ENCODE peak calls at places on chromosome 5, in six cellular contexts. N is cardiac fibroblast; G is astrocyte of the spinal cord; T is choroid plexus epithelial cell; M is effector CD4-positive, alpha-beta T cell; O is CD8-positive, alpha-beta memory T cell. U is an unnamed sample.

GRCh38 chr5:134249469-134250379 is 23.9 kb upstream of the PPP2CA start:
- DNase-seq in O (no peak), G (no peak), N (peak; percentile 16), T (peak; percentile 71), M (no peak), U (no peak)

GRCh38 chr5:139847790-139848507 is 52.3 kb downstream of the PSD2 start:
- DNase-seq in M (peak; percentile 59), T (no peak), G (peak; percentile 8), N (peak; percentile 28), O (peak; percentile 82), U (peak; percentile 71)

GRCh38 chr5:157543825-157544622 is 31.6 kb downstream of the ADAM19 start:
- DNase-seq in G (peak; percentile 78), O (no peak), N (peak; percentile 76), T (peak; percentile 92), M (no peak), U (peak; percentile 65)

GRCh38 chr5:137825165-137825564 is 42.5 kb upstream of the MYOT start:
- DNase-seq in T (peak; percentile 19), G (no peak), O (no peak), N (no peak), M (no peak), U (no peak)

GRCh38 chr5:83957188-83957587 is 236.5 kb upstream of the HAPLN1 start:
- DNase-seq in M (no peak), O (no peak), T (peak; percentile 43), G (peak; percentile 42), N (no peak), U (no peak)

GRCh38 chr5:35393901-35394300 is 163.6 kb upstream of the PRLR start:
- DNase-seq in N (no peak), O (no peak), M (no peak), G (no peak), T (no peak), U (no peak)

GRCh38 chr5:6583049-6583880 is 49.6 kb downstream of the NSUN2 start:
- DNase-seq in N (peak; percentile 31), T (peak; percentile 25), M (no peak), O (no peak), G (no peak), U (no peak)

GRCh38 chr5:140977003-140977402 is 10.7 kb downstream of the PCDHAC2 start:
- DNase-seq in T (no peak), M (no peak), G (no peak), O (no peak), N (no peak), U (peak; percentile 59)

GRCh38 chr5:84344788-84345187 is 39.9 kb downstream of the EDIL3 start:
- DNase-seq in M (no peak), O (no peak), N (no peak), G (no peak), T (no peak), U (no peak)

GRCh38 chr5:43589310-43589709 is 13.7 kb upstream of the NNT start:
- DNase-seq in M (no peak), N (no peak), T (no peak), O (no peak), G (no peak), U (no peak)

GRCh38 chr5:34522599-34523381 is 133.3 kb upstream of the RAI14 start:
- DNase-seq in T (peak; percentile 97), G (peak; percentile 93), N (peak; percentile 92), M (peak; percentile 34), O (peak; percentile 35), U (no peak)

GRCh38 chr5:170573660-170574059 is 69.8 kb downstream of the KCNIP1 start:
- DNase-seq in N (no peak), O (no peak), G (peak; percentile 17), T (no peak), M (no peak), U (no peak)

GRCh38 chr5:115571441-115571878 is 26.9 kb upstream of the FEM1C start:
- DNase-seq in G (peak; percentile 51), O (no peak), T (no peak), M (no peak), N (peak; percentile 74), U (peak; percentile 77)

GRCh38 chr5:133565993-133566392 is 46.3 kb downstream of the FSTL4 start:
- DNase-seq in N (peak; percentile 22), M (no peak), G (peak; percentile 11), O (no peak), T (peak; percentile 45), U (peak; percentile 19)

GRCh38 chr5:150172147-150172546 is 5.6 kb downstream of the CDX1 start:
- DNase-seq in M (no peak), T (peak; percentile 69), O (no peak), N (peak; percentile 79), G (no peak), U (no peak)

GRCh38 chr5:65588694-65589093 is 25.6 kb downstream of the PPWD1 start:
- DNase-seq in O (no peak), M (no peak), T (peak; percentile 5), N (no peak), G (no peak), U (no peak)

GRCh38 chr5:80713640-80714039 is 58.9 kb upstream of the DHFR start:
- DNase-seq in O (no peak), G (no peak), N (no peak), T (no peak), M (no peak), U (peak; percentile 19)

GRCh38 chr5:139361821-139362429 is 20.3 kb downstream of the PAIP2 start:
- DNase-seq in O (no peak), N (no peak), G (no peak), M (no peak), T (no peak), U (no peak)

GRCh38 chr5:129406440-129406839 is 53.7 kb upstream of the ADAMTS19 start:
- DNase-seq in G (no peak), O (no peak), N (peak; percentile 24), M (no peak), T (peak; percentile 1), U (no peak)

GRCh38 chr5:90562331-90562730 is 3.7 kb downstream of the ADGRV1 start:
- DNase-seq in M (no peak), N (no peak), G (no peak), T (no peak), O (no peak), U (no peak)

GRCh38 chr5:139050432-139050831 is 147.7 kb downstream of the SIL1 start:
- DNase-seq in T (no peak), O (no peak), N (no peak), M (no peak), G (no peak), U (no peak)

GRCh38 chr5:179141867-179142266 is 81.7 kb downstream of the ZNF354C start:
- DNase-seq in O (no peak), T (no peak), M (no peak), N (no peak), G (no peak), U (no peak)

GRCh38 chr5:113292535-113292934 is 142.3 kb downstream of the TSSK1B start:
- DNase-seq in O (no peak), T (no peak), G (no peak), N (peak; percentile 29), M (no peak), U (peak; percentile 68)

GRCh38 chr5:107425541-107426031 is 245.2 kb downstream of the EFNA5 start:
- DNase-seq in G (peak; percentile 93), T (peak; percentile 89), O (no peak), N (peak; percentile 80), M (no peak), U (peak; percentile 93)

GRCh38 chr5:85453026-85453349 is 1068.3 kb upstream of the EDIL3 start:
- DNase-seq in O (no peak), T (no peak), N (peak; percentile 1), G (no peak), M (no peak), U (no peak)

GRCh38 chr5:171633776-171634470 is 151.7 kb upstream of the SMIM23 start:
- DNase-seq in T (no peak), G (no peak), O (no peak), M (no peak), N (no peak), U (no peak)

GRCh38 chr5:28580616-28581015 is 1542.2 kb upstream of the CDH9 start:
- DNase-seq in M (no peak), G (peak; percentile 90), N (peak; percentile 57), O (no peak), T (peak; percentile 91), U (no peak)

GRCh38 chr5:72860499-72860898 is 44.0 kb downstream of the TNPO1 start:
- DNase-seq in O (no peak), T (peak; percentile 68), G (peak; percentile 49), M (no peak), N (peak; percentile 71), U (peak; percentile 31)

GRCh38 chr5:132410451-132411381 is 41.2 kb downstream of the SLC22A5 start:
- DNase-seq in G (peak; percentile 83), N (peak; percentile 87), O (peak; percentile 85), M (peak; percentile 77), T (peak; percentile 79), U (peak; percentile 79)

GRCh38 chr5:38551020-38552017 is 5.1 kb downstream of the LIFR start:
- DNase-seq in G (peak; percentile 51), N (peak; percentile 75), T (peak; percentile 79), O (no peak), M (no peak), U (peak; percentile 59)